ENCODE peak calls at places on chromosomes 5 and 9, in nine cellular contexts. One of them, this sample, is unnamed.

GRCh38 chr5:7393921-7394799 is 1.8 kb upstream of the ADCY2 start:
- DNase-seq in CD8-positive, alpha-beta T cell: no peak
- DNase-seq in tibial nerve: no peak
- DNase-seq in AG04450: no peak
- DNase-seq in body of pancreas: no peak
- DNase-seq in right lobe of liver: no peak
- DNase-seq in naive thymus-derived CD4-positive, alpha-beta T cell: no peak
- DNase-seq in upper lobe of right lung: no peak
- DNase-seq in CD4-positive, CD25-positive, alpha-beta regulatory T cell: no peak
- DNase-seq in this sample: no peak

GRCh38 chr5:134566741-134567221 is 41.3 kb downstream of the JADE2 start:
- DNase-seq in CD8-positive, alpha-beta T cell: no peak
- DNase-seq in tibial nerve: no peak
- DNase-seq in AG04450: no peak
- DNase-seq in body of pancreas: no peak
- DNase-seq in right lobe of liver: no peak
- DNase-seq in naive thymus-derived CD4-positive, alpha-beta T cell: no peak
- DNase-seq in upper lobe of right lung: no peak
- DNase-seq in CD4-positive, CD25-positive, alpha-beta regulatory T cell: no peak
- DNase-seq in this sample: no peak

GRCh38 chr5:178460598-178461425 is 129.4 kb downstream of the COL23A1 start:
- DNase-seq in CD8-positive, alpha-beta T cell: peak
- DNase-seq in tibial nerve: peak
- DNase-seq in AG04450: no peak
- DNase-seq in body of pancreas: peak
- DNase-seq in right lobe of liver: peak
- DNase-seq in naive thymus-derived CD4-positive, alpha-beta T cell: peak
- DNase-seq in upper lobe of right lung: peak
- DNase-seq in CD4-positive, CD25-positive, alpha-beta regulatory T cell: no peak
- DNase-seq in this sample: peak

GRCh38 chr5:72154076-72154756 is 46.9 kb downstream of the MAP1B start:
- DNase-seq in CD8-positive, alpha-beta T cell: no peak
- DNase-seq in tibial nerve: no peak
- DNase-seq in AG04450: no peak
- DNase-seq in body of pancreas: peak
- DNase-seq in right lobe of liver: no peak
- DNase-seq in naive thymus-derived CD4-positive, alpha-beta T cell: no peak
- DNase-seq in upper lobe of right lung: no peak
- DNase-seq in CD4-positive, CD25-positive, alpha-beta regulatory T cell: no peak
- DNase-seq in this sample: peak

GRCh38 chr9:26266111-26266791 is 588.0 kb upstream of the TUSC1 start:
- DNase-seq in CD8-positive, alpha-beta T cell: no peak
- DNase-seq in tibial nerve: no peak
- DNase-seq in AG04450: no peak
- DNase-seq in body of pancreas: no peak
- DNase-seq in right lobe of liver: no peak
- DNase-seq in naive thymus-derived CD4-positive, alpha-beta T cell: no peak
- DNase-seq in upper lobe of right lung: no peak
- DNase-seq in CD4-positive, CD25-positive, alpha-beta regulatory T cell: no peak
- DNase-seq in this sample: no peak

GRCh38 chr9:123300554-123300953 is 32.2 kb upstream of the STRBP start:
- DNase-seq in CD8-positive, alpha-beta T cell: no peak
- DNase-seq in tibial nerve: no peak
- DNase-seq in AG04450: no peak
- DNase-seq in body of pancreas: no peak
- DNase-seq in right lobe of liver: no peak
- DNase-seq in naive thymus-derived CD4-positive, alpha-beta T cell: no peak
- DNase-seq in upper lobe of right lung: no peak
- DNase-seq in CD4-positive, CD25-positive, alpha-beta regulatory T cell: no peak
- DNase-seq in this sample: no peak

GRCh38 chr5:77266291-77266690 is 55.8 kb downstream of the PDE8B start:
- DNase-seq in CD8-positive, alpha-beta T cell: no peak
- DNase-seq in tibial nerve: no peak
- DNase-seq in AG04450: no peak
- DNase-seq in body of pancreas: no peak
- DNase-seq in right lobe of liver: no peak
- DNase-seq in naive thymus-derived CD4-positive, alpha-beta T cell: no peak
- DNase-seq in upper lobe of right lung: no peak
- DNase-seq in CD4-positive, CD25-positive, alpha-beta regulatory T cell: no peak
- DNase-seq in this sample: no peak

GRCh38 chr9:124964056-124964455 is 23.2 kb upstream of the GOLGA1 start:
- DNase-seq in CD8-positive, alpha-beta T cell: no peak
- DNase-seq in tibial nerve: no peak
- DNase-seq in AG04450: no peak
- DNase-seq in body of pancreas: no peak
- DNase-seq in right lobe of liver: no peak
- DNase-seq in naive thymus-derived CD4-positive, alpha-beta T cell: no peak
- DNase-seq in upper lobe of right lung: no peak
- DNase-seq in CD4-positive, CD25-positive, alpha-beta regulatory T cell: no peak
- DNase-seq in this sample: no peak

GRCh38 chr5:141135030-141135717 is at the start of gene PCDHB5:
- DNase-seq in CD8-positive, alpha-beta T cell: no peak
- DNase-seq in tibial nerve: peak
- DNase-seq in AG04450: no peak
- DNase-seq in body of pancreas: peak
- DNase-seq in right lobe of liver: no peak
- DNase-seq in naive thymus-derived CD4-positive, alpha-beta T cell: no peak
- DNase-seq in upper lobe of right lung: no peak
- DNase-seq in CD4-positive, CD25-positive, alpha-beta regulatory T cell: no peak
- DNase-seq in this sample: no peak

GRCh38 chr9:97710356-97711222 is 13.4 kb upstream of the XPA start:
- DNase-seq in CD8-positive, alpha-beta T cell: peak
- DNase-seq in tibial nerve: peak
- DNase-seq in AG04450: no peak
- DNase-seq in body of pancreas: peak
- DNase-seq in right lobe of liver: peak
- DNase-seq in naive thymus-derived CD4-positive, alpha-beta T cell: peak
- DNase-seq in upper lobe of right lung: no peak
- DNase-seq in CD4-positive, CD25-positive, alpha-beta regulatory T cell: peak
- DNase-seq in this sample: peak

GRCh38 chr5:127518319-127518621 is 830 bp downstream of the PRRC1 start:
- DNase-seq in CD8-positive, alpha-beta T cell: no peak
- DNase-seq in tibial nerve: no peak
- DNase-seq in AG04450: no peak
- DNase-seq in body of pancreas: no peak
- DNase-seq in right lobe of liver: no peak
- DNase-seq in naive thymus-derived CD4-positive, alpha-beta T cell: peak
- DNase-seq in upper lobe of right lung: no peak
- DNase-seq in CD4-positive, CD25-positive, alpha-beta regulatory T cell: no peak
- DNase-seq in this sample: no peak

GRCh38 chr9:18594837-18595236 is 120.9 kb downstream of the ADAMTSL1 start:
- DNase-seq in CD8-positive, alpha-beta T cell: no peak
- DNase-seq in tibial nerve: no peak
- DNase-seq in AG04450: no peak
- DNase-seq in body of pancreas: no peak
- DNase-seq in right lobe of liver: no peak
- DNase-seq in naive thymus-derived CD4-positive, alpha-beta T cell: no peak
- DNase-seq in upper lobe of right lung: no peak
- DNase-seq in CD4-positive, CD25-positive, alpha-beta regulatory T cell: no peak
- DNase-seq in this sample: no peak

GRCh38 chr9:135671591-135672041 is 8.5 kb downstream of the LCN9 start:
- DNase-seq in CD8-positive, alpha-beta T cell: no peak
- DNase-seq in tibial nerve: no peak
- DNase-seq in AG04450: no peak
- DNase-seq in body of pancreas: no peak
- DNase-seq in right lobe of liver: no peak
- DNase-seq in naive thymus-derived CD4-positive, alpha-beta T cell: no peak
- DNase-seq in upper lobe of right lung: peak
- DNase-seq in CD4-positive, CD25-positive, alpha-beta regulatory T cell: no peak
- DNase-seq in this sample: no peak

GRCh38 chr9:135665795-135666189 is 2.7 kb downstream of the LCN9 start:
- DNase-seq in CD8-positive, alpha-beta T cell: no peak
- DNase-seq in tibial nerve: no peak
- DNase-seq in AG04450: no peak
- DNase-seq in body of pancreas: no peak
- DNase-seq in right lobe of liver: no peak
- DNase-seq in naive thymus-derived CD4-positive, alpha-beta T cell: no peak
- DNase-seq in upper lobe of right lung: no peak
- DNase-seq in CD4-positive, CD25-positive, alpha-beta regulatory T cell: no peak
- DNase-seq in this sample: no peak

GRCh38 chr9:135670721-135671590 is 7.8 kb downstream of the LCN9 start:
- DNase-seq in CD8-positive, alpha-beta T cell: no peak
- DNase-seq in tibial nerve: no peak
- DNase-seq in AG04450: no peak
- DNase-seq in body of pancreas: no peak
- DNase-seq in right lobe of liver: peak
- DNase-seq in naive thymus-derived CD4-positive, alpha-beta T cell: no peak
- DNase-seq in upper lobe of right lung: peak
- DNase-seq in CD4-positive, CD25-positive, alpha-beta regulatory T cell: no peak
- DNase-seq in this sample: no peak

GRCh38 chr9:135666534-135667402 is 3.7 kb downstream of the LCN9 start:
- DNase-seq in CD8-positive, alpha-beta T cell: no peak
- DNase-seq in tibial nerve: no peak
- DNase-seq in AG04450: no peak
- DNase-seq in body of pancreas: no peak
- DNase-seq in right lobe of liver: no peak
- DNase-seq in naive thymus-derived CD4-positive, alpha-beta T cell: no peak
- DNase-seq in upper lobe of right lung: peak
- DNase-seq in CD4-positive, CD25-positive, alpha-beta regulatory T cell: no peak
- DNase-seq in this sample: no peak

DNA sequence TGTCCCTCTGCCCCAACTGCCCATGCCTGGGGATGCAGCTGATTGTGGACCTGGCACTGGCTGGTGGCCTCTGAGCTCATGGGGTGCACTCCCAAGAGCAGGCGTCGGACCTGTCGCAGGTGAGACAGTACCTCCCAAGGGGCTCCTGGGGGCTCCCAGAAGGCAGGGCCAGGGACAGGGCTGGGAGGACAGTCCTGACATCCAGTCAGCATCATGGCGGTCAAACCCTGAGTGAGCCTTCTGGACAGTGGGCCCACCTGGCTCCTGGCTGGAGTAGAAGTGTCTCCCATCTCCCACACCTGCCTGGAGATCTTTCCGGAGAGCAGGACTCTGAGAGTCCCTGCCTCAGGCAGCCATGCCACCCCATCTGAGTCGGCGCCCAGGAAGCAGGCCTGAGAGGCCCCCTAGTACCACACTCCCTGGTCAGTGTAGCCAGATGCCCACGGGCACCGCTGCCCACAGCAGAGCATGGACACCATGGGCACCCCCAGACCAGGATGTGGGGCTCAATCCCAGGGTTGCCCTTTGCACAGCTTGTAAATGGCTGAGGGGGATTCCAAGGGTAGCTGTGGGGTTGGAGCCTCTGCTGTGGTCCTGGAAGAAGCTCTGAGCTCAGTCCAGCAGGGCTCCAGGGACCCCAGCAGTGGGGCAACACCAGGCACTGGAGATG is 6.6 kb downstream of the LCN9 start:
- DNase-seq in CD8-positive, alpha-beta T cell: no peak
- DNase-seq in tibial nerve: no peak
- DNase-seq in AG04450: no peak
- DNase-seq in body of pancreas: no peak
- DNase-seq in right lobe of liver: peak
- DNase-seq in naive thymus-derived CD4-positive, alpha-beta T cell: no peak
- DNase-seq in upper lobe of right lung: peak
- DNase-seq in CD4-positive, CD25-positive, alpha-beta regulatory T cell: no peak
- DNase-seq in this sample: no peak
- H3K4me3 ChIP-seq in CD8-positive, alpha-beta T cell: no peak
- H3K4me3 ChIP-seq in tibial nerve: no peak
- H3K4me3 ChIP-seq in AG04450: no peak
- H3K4me3 ChIP-seq in body of pancreas: no peak
- H3K4me3 ChIP-seq in right lobe of liver: no peak
- H3K4me3 ChIP-seq in naive thymus-derived CD4-positive, alpha-beta T cell: no peak
- H3K4me3 ChIP-seq in upper lobe of right lung: no peak
- H3K4me3 ChIP-seq in CD4-positive, CD25-positive, alpha-beta regulatory T cell: no peak
- H3K4me3 ChIP-seq in this sample: no peak

GRCh38 chr9:132591244-132591643 is 8.8 kb downstream of the BARHL1 start:
- DNase-seq in CD8-positive, alpha-beta T cell: no peak
- DNase-seq in tibial nerve: no peak
- DNase-seq in AG04450: no peak
- DNase-seq in body of pancreas: no peak
- DNase-seq in right lobe of liver: no peak
- DNase-seq in naive thymus-derived CD4-positive, alpha-beta T cell: no peak
- DNase-seq in upper lobe of right lung: no peak
- DNase-seq in CD4-positive, CD25-positive, alpha-beta regulatory T cell: no peak
- DNase-seq in this sample: no peak

GRCh38 chr9:132589148-132590036 is 7.0 kb downstream of the BARHL1 start:
- DNase-seq in CD8-positive, alpha-beta T cell: no peak
- DNase-seq in tibial nerve: no peak
- DNase-seq in AG04450: no peak
- DNase-seq in body of pancreas: no peak
- DNase-seq in right lobe of liver: no peak
- DNase-seq in naive thymus-derived CD4-positive, alpha-beta T cell: no peak
- DNase-seq in upper lobe of right lung: no peak
- DNase-seq in CD4-positive, CD25-positive, alpha-beta regulatory T cell: no peak
- DNase-seq in this sample: no peak

GRCh38 chr9:132591751-132592314 is 9.4 kb downstream of the BARHL1 start:
- DNase-seq in CD8-positive, alpha-beta T cell: no peak
- DNase-seq in tibial nerve: no peak
- DNase-seq in AG04450: no peak
- DNase-seq in body of pancreas: no peak
- DNase-seq in right lobe of liver: no peak
- DNase-seq in naive thymus-derived CD4-positive, alpha-beta T cell: no peak
- DNase-seq in upper lobe of right lung: no peak
- DNase-seq in CD4-positive, CD25-positive, alpha-beta regulatory T cell: no peak
- DNase-seq in this sample: no peak

GRCh38 chr9:132590037-132590317 is 7.6 kb downstream of the BARHL1 start:
- DNase-seq in CD8-positive, alpha-beta T cell: no peak
- DNase-seq in tibial nerve: no peak
- DNase-seq in AG04450: no peak
- DNase-seq in body of pancreas: no peak
- DNase-seq in right lobe of liver: no peak
- DNase-seq in naive thymus-derived CD4-positive, alpha-beta T cell: no peak
- DNase-seq in upper lobe of right lung: no peak
- DNase-seq in CD4-positive, CD25-positive, alpha-beta regulatory T cell: no peak
- DNase-seq in this sample: no peak

GRCh38 chr9:132590318-132591182 is 8.1 kb downstream of the BARHL1 start:
- DNase-seq in CD8-positive, alpha-beta T cell: no peak
- DNase-seq in tibial nerve: no peak
- DNase-seq in AG04450: no peak
- DNase-seq in body of pancreas: no peak
- DNase-seq in right lobe of liver: no peak
- DNase-seq in naive thymus-derived CD4-positive, alpha-beta T cell: no peak
- DNase-seq in upper lobe of right lung: no peak
- DNase-seq in CD4-positive, CD25-positive, alpha-beta regulatory T cell: no peak
- DNase-seq in this sample: no peak
- H3K4me3 ChIP-seq in CD8-positive, alpha-beta T cell: no peak
- H3K4me3 ChIP-seq in tibial nerve: no peak
- H3K4me3 ChIP-seq in AG04450: no peak
- H3K4me3 ChIP-seq in body of pancreas: no peak
- H3K4me3 ChIP-seq in right lobe of liver: no peak
- H3K4me3 ChIP-seq in naive thymus-derived CD4-positive, alpha-beta T cell: no peak
- H3K4me3 ChIP-seq in upper lobe of right lung: no peak
- H3K4me3 ChIP-seq in CD4-positive, CD25-positive, alpha-beta regulatory T cell: no peak
- H3K4me3 ChIP-seq in this sample: no peak

GRCh38 chr9:70257512-70257911 is 1.3 kb upstream of the SMC5 start:
- DNase-seq in CD8-positive, alpha-beta T cell: no peak
- DNase-seq in tibial nerve: no peak
- DNase-seq in AG04450: no peak
- DNase-seq in body of pancreas: no peak
- DNase-seq in right lobe of liver: no peak
- DNase-seq in naive thymus-derived CD4-positive, alpha-beta T cell: no peak
- DNase-seq in upper lobe of right lung: no peak
- DNase-seq in CD4-positive, CD25-positive, alpha-beta regulatory T cell: no peak
- DNase-seq in this sample: no peak
- H3K4me3 ChIP-seq in CD8-positive, alpha-beta T cell: peak
- H3K4me3 ChIP-seq in tibial nerve: peak
- H3K4me3 ChIP-seq in AG04450: peak
- H3K4me3 ChIP-seq in body of pancreas: no peak
- H3K4me3 ChIP-seq in right lobe of liver: peak
- H3K4me3 ChIP-seq in naive thymus-derived CD4-positive, alpha-beta T cell: peak
- H3K4me3 ChIP-seq in upper lobe of right lung: peak
- H3K4me3 ChIP-seq in CD4-positive, CD25-positive, alpha-beta regulatory T cell: peak
- H3K4me3 ChIP-seq in this sample: peak

GRCh38 chr9:88990721-88991065 is 575 bp upstream of the S1PR3 start:
- DNase-seq in CD8-positive, alpha-beta T cell: no peak
- DNase-seq in tibial nerve: no peak
- DNase-seq in AG04450: no peak
- DNase-seq in body of pancreas: no peak
- DNase-seq in right lobe of liver: no peak
- DNase-seq in naive thymus-derived CD4-positive, alpha-beta T cell: no peak
- DNase-seq in upper lobe of right lung: no peak
- DNase-seq in CD4-positive, CD25-positive, alpha-beta regulatory T cell: no peak
- DNase-seq in this sample: no peak
- H3K4me3 ChIP-seq in CD8-positive, alpha-beta T cell: no peak
- H3K4me3 ChIP-seq in tibial nerve: peak
- H3K4me3 ChIP-seq in AG04450: peak
- H3K4me3 ChIP-seq in body of pancreas: peak
- H3K4me3 ChIP-seq in right lobe of liver: peak
- H3K4me3 ChIP-seq in naive thymus-derived CD4-positive, alpha-beta T cell: no peak
- H3K4me3 ChIP-seq in upper lobe of right lung: peak
- H3K4me3 ChIP-seq in CD4-positive, CD25-positive, alpha-beta regulatory T cell: no peak
- H3K4me3 ChIP-seq in this sample: peak